ENCODE peak calls at places on chromosomes 4 and X, in eight cellular contexts. I is OCI-LY7; F is heart right ventricle; S is Panc1; E is colonic mucosa; R is aorta; W is naive thymus-derived CD4-positive, alpha-beta T cell; J is GM23248. B is an unnamed sample.

GRCh38 chr4:151665022-151665421 is 95.8 kb downstream of the GATB start:
- DNase-seq in F (no peak), E (no peak), W (no peak), R (no peak), J (no peak), I (no peak), S (no peak), B (peak)

GRCh38 chrX:7190157-7190556 is 42.2 kb upstream of the PUDP start:
- DNase-seq in F (no peak), E (no peak), W (no peak), I (peak), R (no peak), J (no peak), S (no peak), B (no peak)

GRCh38 chr4:48141048-48141447 is 7.0 kb upstream of the TXK start:
- DNase-seq in F (no peak), I (peak), S (no peak), R (no peak), E (no peak), W (peak), J (peak), B (no peak)

GRCh38 chrX:36898301-36898700 is 109.9 kb upstream of the FAM47C start:
- DNase-seq in J (peak), F (no peak), E (no peak), R (no peak), I (peak), S (no peak), W (no peak), B (no peak)

GRCh38 chr4:181968371-181968770 is 274.8 kb upstream of the TENM3 start:
- DNase-seq in S (no peak), R (no peak), E (no peak), I (no peak), F (no peak), W (no peak), J (peak), B (no peak)

GRCh38 chrX:77389891-77390290 is 57.3 kb upstream of the FGF16 start:
- DNase-seq in E (no peak), S (no peak), I (no peak), W (no peak), R (no peak), F (no peak), J (no peak), B (no peak)

GRCh38 chr4:101348367-101348827 is 1.1 kb upstream of the PPP3CA start:
- DNase-seq in I (no peak), E (peak), F (peak), J (peak), S (no peak), W (no peak), R (no peak), B (no peak)

GRCh38 chr4:16161866-16162408 is 64.3 kb downstream of the TAPT1 start:
- DNase-seq in S (no peak), I (no peak), J (no peak), R (no peak), E (no peak), F (no peak), W (no peak), B (no peak)

GRCh38 chr4:99838927-99839326 is 22.3 kb downstream of the DAPP1 start:
- DNase-seq in R (no peak), I (no peak), S (no peak), J (no peak), F (no peak), W (no peak), E (no peak), B (no peak)

GRCh38 chr4:11783588-11783987 is 354.9 kb upstream of the HS3ST1 start:
- DNase-seq in E (no peak), J (no peak), W (no peak), I (no peak), F (no peak), R (no peak), S (no peak), B (no peak)

GRCh38 chr4:24736066-24736465 is 59.3 kb upstream of the SOD3 start:
- DNase-seq in R (no peak), E (peak), S (no peak), F (no peak), W (no peak), I (no peak), J (peak), B (no peak)

GRCh38 chr4:169397762-169398161 is 127.0 kb upstream of the SH3RF1 start:
- DNase-seq in E (no peak), S (no peak), R (no peak), J (peak), F (no peak), I (no peak), W (no peak), B (no peak)

GRCh38 chrX:110304371-110304770 is 13.5 kb downstream of the AMMECR1 start:
- DNase-seq in R (no peak), F (no peak), S (no peak), I (no peak), E (no peak), W (no peak), J (no peak), B (no peak)

GRCh38 chr4:2835978-2836377 is 7.7 kb upstream of the ADD1 start:
- DNase-seq in E (no peak), I (no peak), R (peak), S (no peak), J (no peak), F (no peak), W (peak), B (no peak)

GRCh38 chrX:141468940-141469339 is 115.6 kb downstream of the SPANXA1 start:
- DNase-seq in S (no peak), I (no peak), F (no peak), R (no peak), E (no peak), J (peak), W (no peak), B (no peak)

GRCh38 chr4:85477538-85477937 is 2.6 kb downstream of the ARHGAP24 start:
- DNase-seq in E (no peak), F (no peak), I (no peak), S (no peak), W (no peak), R (no peak), J (peak), B (no peak)

GRCh38 chr4:3336389-3337356 is 43.9 kb downstream of the RGS12 start:
- DNase-seq in F (no peak), I (no peak), S (no peak), E (no peak), J (no peak), W (no peak), R (no peak), B (peak)

GRCh38 chrX:97039363-97040029 is 155.8 kb downstream of the RPA4 start:
- DNase-seq in W (no peak), J (peak), E (peak), F (peak), S (no peak), R (peak), I (no peak), B (no peak)

GRCh38 chr4:522911-523443 is 24.0 kb downstream of the PIGG start:
- DNase-seq in J (no peak), F (no peak), W (no peak), R (no peak), E (no peak), S (no peak), I (no peak), B (no peak)

GRCh38 chrX:2311483-2311882 is 189.3 kb downstream of the DHRSX start:
- DNase-seq in R (no peak), S (no peak), W (no peak), F (no peak), I (no peak), E (no peak), J (no peak), B (no peak)

GRCh38 chrX:32591589-32591988 is 619.8 kb downstream of the DMD start:
- DNase-seq in F (no peak), S (no peak), R (no peak), E (no peak), J (no peak), W (no peak), I (no peak), B (no peak)

GRCh38 chr4:2416564-2417195 is 1.8 kb downstream of the ZFYVE28 start:
- DNase-seq in J (peak), I (no peak), E (peak), S (no peak), R (no peak), F (no peak), W (no peak), B (no peak)

GRCh38 chrX:101799387-101799786 is 132.4 kb downstream of the ZMAT1 start:
- DNase-seq in S (peak), I (peak), R (peak), F (peak), E (peak), J (peak), W (peak), B (no peak)

GRCh38 chr4:161647757-161648156 is 516.0 kb downstream of the FSTL5 start:
- DNase-seq in E (no peak), S (no peak), W (no peak), I (no peak), J (no peak), R (no peak), F (no peak), B (no peak)

GRCh38 chr4:128871948-128872347 is 62.4 kb downstream of the JADE1 start:
- DNase-seq in E (no peak), W (no peak), I (no peak), J (peak), F (no peak), S (no peak), R (no peak), B (no peak)

GRCh38 chrX:132958086-132958703 is at the start of gene HS6ST2:
- DNase-seq in W (no peak), F (no peak), I (no peak), R (no peak), E (peak), S (no peak), J (no peak), B (no peak)

GRCh38 chr4:184280591-184281071 is 63.0 kb upstream of the ENPP6 start:
- DNase-seq in E (no peak), R (no peak), J (no peak), I (peak), W (peak), S (no peak), F (no peak), B (peak)

GRCh38 chr4:2805712-2806391 is 13.0 kb downstream of the SH3BP2 start:
- DNase-seq in R (peak), F (peak), E (peak), I (no peak), J (no peak), S (no peak), W (no peak), B (no peak)

GRCh38 chrX:150201841-150202240 is 161.3 kb upstream of the MAMLD1 start:
- DNase-seq in I (no peak), S (no peak), W (no peak), R (no peak), E (no peak), F (no peak), J (no peak), B (peak)

GRCh38 chr4:111943796-111944203 is 201.5 kb upstream of the FAM241A start:
- DNase-seq in S (no peak), E (peak), F (no peak), R (no peak), J (peak), W (no peak), I (peak), B (no peak)

GRCh38 chrX:3192835-3193234 is 151.6 kb downstream of the ARSF start:
- DNase-seq in S (no peak), W (no peak), I (no peak), R (no peak), J (no peak), E (no peak), F (no peak), B (no peak)

GRCh38 chr4:120809518-120809917 is 113.0 kb downstream of the PRDM5 start:
- DNase-seq in R (no peak), F (no peak), J (no peak), E (no peak), I (peak), W (no peak), S (no peak), B (no peak)

GRCh38 chr4:171676555-171677215 is 136.5 kb upstream of the GALNTL6 start:
- DNase-seq in W (no peak), S (no peak), J (no peak), I (peak), F (no peak), E (no peak), R (no peak), B (no peak)

GRCh38 chrX:12011075-12011474 is 127.2 kb upstream of the FRMPD4 start:
- DNase-seq in R (no peak), J (peak), S (no peak), I (no peak), E (no peak), W (no peak), F (no peak), B (no peak)

GRCh38 chr4:141246243-141246642 is 25.5 kb downstream of the ZNF330 start:
- DNase-seq in I (no peak), E (no peak), J (peak), W (no peak), S (no peak), F (no peak), R (no peak), B (no peak)

GRCh38 chrX:54807524-54808108 is at the start of gene MAGED2:
- DNase-seq in S (no peak), E (peak), I (no peak), J (peak), W (peak), F (peak), R (peak), B (no peak)

GRCh38 chr4:66572949-66573348 is 902.7 kb upstream of the EPHA5 start:
- DNase-seq in R (no peak), F (no peak), S (no peak), E (no peak), W (no peak), I (no peak), J (peak), B (no peak)

GRCh38 chr4:80615099-80615498 is 279.6 kb downstream of the CFAP299 start:
- DNase-seq in J (no peak), E (no peak), S (no peak), W (no peak), F (no peak), R (no peak), I (no peak), B (no peak)

GRCh38 chr4:70583952-70584834 is 7.9 kb upstream of the AMBN start:
- DNase-seq in R (no peak), S (no peak), F (no peak), J (no peak), I (no peak), E (peak), W (no peak), B (no peak)

GRCh38 chr4:51885371-51885770 is 42.4 kb downstream of the DCUN1D4 start:
- DNase-seq in F (no peak), J (peak), I (peak), W (no peak), S (no peak), R (no peak), E (no peak), B (no peak)

GRCh38 chr4:65050786-65051185 is 619.5 kb downstream of the EPHA5 start:
- DNase-seq in E (no peak), R (no peak), F (no peak), W (no peak), I (no peak), J (no peak), S (no peak), B (no peak)

DNA sequence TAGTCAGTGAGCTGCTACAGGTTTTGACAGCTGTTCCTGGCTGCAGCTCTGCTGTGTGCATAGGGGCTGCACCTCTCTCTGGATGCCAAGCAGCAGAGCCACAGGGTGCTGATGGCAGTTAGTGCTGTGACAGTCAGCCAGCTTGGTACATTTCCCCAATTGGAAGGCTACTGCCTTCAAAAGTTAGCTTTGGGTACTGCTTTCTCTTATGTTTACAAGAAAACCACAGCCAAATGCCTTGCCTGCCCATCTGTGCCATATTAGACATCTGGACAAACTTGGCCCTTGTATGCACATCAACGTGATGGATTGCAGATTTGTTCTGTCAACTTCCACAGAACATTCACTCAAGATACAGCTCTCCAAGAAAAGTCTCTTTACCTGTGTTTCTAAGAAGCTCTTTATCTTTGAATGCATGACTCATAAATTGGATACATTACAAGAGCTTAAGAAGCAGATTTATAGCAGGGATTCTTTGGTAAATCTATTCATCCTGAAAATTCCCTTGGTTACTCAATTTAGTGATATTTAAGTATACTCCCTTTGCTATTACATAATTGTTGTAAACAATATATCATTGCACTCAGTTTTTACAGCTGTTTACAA is 623.7 kb downstream of the EPHA5 start:
- DNase-seq in E (no peak), I (no peak), S (no peak), J (no peak), W (no peak), R (no peak), F (no peak), B (no peak)
- H3K27ac ChIP-seq in E (no peak), I (no peak), S (no peak), J (no peak), W (no peak), R (no peak), F (no peak), B (no peak)

GRCh38 chrX:56764975-56765791 is 36.1 kb downstream of the NBDY start:
- DNase-seq in I (peak), F (no peak), E (no peak), R (no peak), J (no peak), W (peak), S (no peak), B (peak)

GRCh38 chrX:56763556-56764152 is 34.6 kb downstream of the NBDY start:
- DNase-seq in S (no peak), J (no peak), W (no peak), F (no peak), I (no peak), E (peak), R (peak), B (peak)

GRCh38 chrX:56765816-56766553 is 36.9 kb downstream of the NBDY start:
- DNase-seq in E (peak), S (no peak), J (peak), W (no peak), R (no peak), I (peak), F (no peak), B (peak)

GRCh38 chrX:56762707-56763555 is 33.9 kb downstream of the NBDY start:
- DNase-seq in F (no peak), E (no peak), R (no peak), I (no peak), W (no peak), S (no peak), J (no peak), B (peak)

GRCh38 chrX:56764153-56764974 is 35.3 kb downstream of the NBDY start:
- DNase-seq in W (peak), J (peak), R (peak), F (peak), E (peak), I (peak), S (peak), B (peak)
- H3K4me3 ChIP-seq in W (peak), J (no peak), R (peak), F (no peak), E (peak), I (peak), S (peak), B (peak)

DNA sequence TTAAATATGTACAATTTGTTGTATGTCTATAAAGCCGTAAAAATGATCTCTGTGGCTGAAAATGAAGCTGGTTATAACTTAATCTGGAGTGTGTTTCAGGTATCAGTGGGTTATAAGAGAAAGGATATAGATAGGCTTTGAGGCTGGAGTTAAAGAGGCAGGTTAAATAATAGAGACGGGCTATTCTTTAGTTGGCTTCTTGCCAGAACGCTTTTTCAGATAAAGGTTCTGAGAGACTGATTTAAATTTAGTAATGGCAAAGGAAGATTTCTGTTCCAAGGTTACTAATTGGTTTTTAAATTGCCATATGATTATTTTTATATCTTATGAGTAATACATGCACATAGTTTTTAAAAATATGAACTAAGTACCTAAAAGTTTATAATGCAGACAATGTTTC is 117.4 kb downstream of the AWAT2 start:
- DNase-seq in W (no peak), I (no peak), J (no peak), S (no peak), E (no peak), R (no peak), F (no peak), B (no peak)
- H3K27ac ChIP-seq in W (no peak), I (no peak), J (no peak), S (no peak), E (no peak), R (no peak), F (no peak), B (no peak)

DNA sequence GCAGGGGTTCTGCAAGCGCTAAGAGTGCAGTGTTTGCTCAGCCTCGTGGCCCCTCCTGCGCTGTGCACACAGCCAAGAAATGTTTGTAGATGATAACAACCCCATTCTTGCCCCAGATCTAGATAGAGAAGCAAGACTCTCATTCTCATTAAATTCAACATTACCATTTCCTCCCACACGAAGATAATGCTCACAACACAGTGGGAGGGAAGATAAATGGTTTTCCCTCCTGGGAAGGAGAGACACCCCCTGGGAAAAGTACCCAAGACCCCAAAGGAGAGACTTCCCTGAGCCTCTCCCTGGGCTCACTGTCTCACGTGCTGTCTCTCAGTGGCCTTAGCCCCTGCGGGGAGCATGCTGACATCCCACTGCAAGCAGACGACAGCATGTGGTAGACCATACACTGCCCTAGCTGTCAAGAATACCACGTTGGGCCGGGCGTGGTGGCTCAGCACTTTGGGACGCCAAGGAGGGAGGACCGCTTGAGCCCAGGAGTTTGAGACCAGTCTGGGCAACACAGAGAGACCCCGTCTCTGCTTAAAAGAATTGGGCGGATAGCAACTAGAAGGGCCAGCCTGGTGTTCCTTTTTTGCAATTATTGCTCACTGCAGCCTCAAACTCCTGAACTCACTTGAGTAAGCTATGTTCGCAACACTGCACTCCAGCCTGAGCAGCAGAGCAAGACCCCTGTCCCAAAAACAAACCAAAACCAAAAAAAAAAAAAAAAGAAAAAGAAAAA is 34.9 kb upstream of the IQSEC2 start:
- DNase-seq in F (no peak), J (no peak), R (no peak), E (no peak), S (no peak), I (no peak), W (no peak), B (no peak)
- H3K4me3 ChIP-seq in F (no peak), J (no peak), R (no peak), E (no peak), S (no peak), I (no peak), W (no peak), B (no peak)

DNA sequence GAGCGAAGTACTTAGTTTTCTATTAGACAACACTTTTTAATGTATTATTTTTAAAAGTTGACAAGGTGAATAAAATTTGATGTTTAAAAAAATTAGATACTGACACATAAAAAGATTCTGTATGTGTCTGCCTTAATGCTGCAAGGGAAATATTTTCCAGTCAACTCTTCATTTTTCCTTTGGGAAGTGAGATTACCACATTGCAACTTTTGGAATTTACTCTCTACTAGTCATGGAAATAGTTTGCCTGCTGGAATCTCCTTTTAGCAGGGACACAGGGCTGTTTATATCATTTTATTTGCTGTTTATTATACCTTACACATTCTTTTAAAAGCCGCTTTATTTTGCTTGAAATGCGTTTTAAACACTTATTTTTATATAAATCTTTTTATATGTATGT is 135.1 kb downstream of the MID1 start:
- DNase-seq in S (no peak), W (no peak), E (no peak), R (no peak), F (no peak), I (no peak), J (peak), B (no peak)
- H3K27ac ChIP-seq in S (no peak), W (no peak), E (no peak), R (no peak), F (no peak), I (no peak), J (peak), B (no peak)

B was measured in vagina.